ENCODE peak calls at places on chromosomes 12 and 14, in five cellular contexts. One of them, this sample, is unnamed.

GRCh38 chr12:56297400-56297799 is 2.7 kb downstream of the CS start:
- DNase-seq in ovary: no peak
- DNase-seq in B cell: no peak
- DNase-seq in neural crest cell: no peak
- DNase-seq in cardiac muscle cell: no peak
- DNase-seq in this sample: no peak

GRCh38 chr12:9405861-9406563 is 197.8 kb upstream of the PZP start:
- DNase-seq in ovary: no peak
- DNase-seq in B cell: no peak
- DNase-seq in cardiac muscle cell: no peak
- DNase-seq in neural crest cell: no peak
- DNase-seq in this sample: no peak

GRCh38 chr14:58947816-58948440 is 240.5 kb upstream of the DAAM1 start:
- DNase-seq in neural crest cell: peak; percentile 15
- DNase-seq in B cell: no peak
- DNase-seq in cardiac muscle cell: peak; percentile 25
- DNase-seq in ovary: no peak
- DNase-seq in this sample: no peak

GRCh38 chr14:74038015-74038859 is 19.1 kb downstream of the BBOF1 start:
- DNase-seq in B cell: peak; percentile 54
- DNase-seq in neural crest cell: no peak
- DNase-seq in cardiac muscle cell: peak; percentile 69
- DNase-seq in ovary: no peak
- DNase-seq in this sample: no peak

GRCh38 chr14:61337893-61338292 is 16.5 kb downstream of the PRKCH start:
- DNase-seq in B cell: no peak
- DNase-seq in ovary: no peak
- DNase-seq in cardiac muscle cell: no peak
- DNase-seq in neural crest cell: no peak
- DNase-seq in this sample: peak; percentile 80

GRCh38 chr14:94019329-94019728 is 6.8 kb upstream of the OTUB2 start:
- DNase-seq in ovary: no peak
- DNase-seq in cardiac muscle cell: no peak
- DNase-seq in B cell: no peak
- DNase-seq in neural crest cell: no peak
- DNase-seq in this sample: no peak

GRCh38 chr12:14884458-14884878 is 1.2 kb downstream of the MGP start:
- DNase-seq in ovary: peak; percentile 84
- DNase-seq in cardiac muscle cell: peak; percentile 91
- DNase-seq in B cell: peak; percentile 88
- DNase-seq in neural crest cell: no peak
- DNase-seq in this sample: no peak

GRCh38 chr12:119672194-119672593 is 4.3 kb downstream of the PRKAB1 start:
- DNase-seq in B cell: no peak
- DNase-seq in ovary: no peak
- DNase-seq in cardiac muscle cell: no peak
- DNase-seq in neural crest cell: no peak
- DNase-seq in this sample: no peak

GRCh38 chr14:72420749-72421452 is 473.0 kb downstream of the DPF3 start:
- DNase-seq in B cell: peak; percentile 66
- DNase-seq in cardiac muscle cell: peak; percentile 64
- DNase-seq in ovary: peak; percentile 92
- DNase-seq in neural crest cell: peak; percentile 98
- DNase-seq in this sample: peak; percentile 67

GRCh38 chr14:99129211-99129696 is 142.7 kb downstream of the BCL11B start:
- DNase-seq in neural crest cell: no peak
- DNase-seq in B cell: no peak
- DNase-seq in cardiac muscle cell: no peak
- DNase-seq in ovary: no peak
- DNase-seq in this sample: no peak

GRCh38 chr12:8038659-8039114 is 6.2 kb downstream of the FOXJ2 start:
- DNase-seq in ovary: peak; percentile 49
- DNase-seq in B cell: no peak
- DNase-seq in cardiac muscle cell: peak; percentile 44
- DNase-seq in neural crest cell: no peak
- DNase-seq in this sample: peak; percentile 62

GRCh38 chr12:64551676-64552075 is 58.6 kb upstream of the RASSF3 start:
- DNase-seq in ovary: no peak
- DNase-seq in neural crest cell: no peak
- DNase-seq in cardiac muscle cell: peak; percentile 25
- DNase-seq in B cell: no peak
- DNase-seq in this sample: no peak

GRCh38 chr14:64826845-64827244 is 52.9 kb downstream of the SPTB start:
- DNase-seq in ovary: no peak
- DNase-seq in B cell: no peak
- DNase-seq in neural crest cell: no peak
- DNase-seq in cardiac muscle cell: peak; percentile 40
- DNase-seq in this sample: no peak

GRCh38 chr14:53310412-53310811 is 157.3 kb upstream of the DDHD1 start:
- DNase-seq in B cell: peak; percentile 39
- DNase-seq in ovary: no peak
- DNase-seq in cardiac muscle cell: no peak
- DNase-seq in neural crest cell: no peak
- DNase-seq in this sample: no peak

GRCh38 chr12:116121453-116121871 is 156.0 kb downstream of the MED13L start:
- DNase-seq in cardiac muscle cell: peak; percentile 64
- DNase-seq in ovary: no peak
- DNase-seq in B cell: no peak
- DNase-seq in neural crest cell: no peak
- DNase-seq in this sample: no peak

GRCh38 chr14:102923201-102923919 is 897 bp downstream of the AMN start:
- DNase-seq in B cell: no peak
- DNase-seq in ovary: no peak
- DNase-seq in neural crest cell: no peak
- DNase-seq in cardiac muscle cell: no peak
- DNase-seq in this sample: peak; percentile 67

GRCh38 chr14:36449903-36450302 is 70.1 kb downstream of the NKX2-1 start:
- DNase-seq in ovary: no peak
- DNase-seq in B cell: no peak
- DNase-seq in neural crest cell: no peak
- DNase-seq in cardiac muscle cell: no peak
- DNase-seq in this sample: no peak

GRCh38 chr12:619346-619745 is 43.9 kb downstream of the NINJ2 start:
- DNase-seq in neural crest cell: no peak
- DNase-seq in B cell: no peak
- DNase-seq in cardiac muscle cell: no peak
- DNase-seq in ovary: no peak
- DNase-seq in this sample: no peak

GRCh38 chr14:77028384-77029246 is at the start of gene IRF2BPL:
- DNase-seq in cardiac muscle cell: peak; percentile 100
- DNase-seq in ovary: peak; percentile 99
- DNase-seq in B cell: peak; percentile 97
- DNase-seq in neural crest cell: peak; percentile 90
- DNase-seq in this sample: peak; percentile 98

GRCh38 chr12:117875652-117876491 is 92.9 kb downstream of the KSR2 start:
- DNase-seq in ovary: no peak
- DNase-seq in cardiac muscle cell: peak; percentile 21
- DNase-seq in neural crest cell: peak; percentile 64
- DNase-seq in B cell: peak; percentile 16
- DNase-seq in this sample: no peak

GRCh38 chr14:23563473-23564180 is 4.0 kb downstream of the AP1G2 start:
- DNase-seq in B cell: no peak
- DNase-seq in cardiac muscle cell: no peak
- DNase-seq in ovary: peak; percentile 38
- DNase-seq in neural crest cell: no peak
- DNase-seq in this sample: no peak

GRCh38 chr14:77593501-77593911 is 22.9 kb downstream of the SPTLC2 start:
- DNase-seq in B cell: peak; percentile 58
- DNase-seq in ovary: no peak
- DNase-seq in neural crest cell: no peak
- DNase-seq in cardiac muscle cell: peak; percentile 49
- DNase-seq in this sample: no peak

GRCh38 chr14:71358209-71358931 is 451.1 kb downstream of the PCNX1 start:
- DNase-seq in ovary: no peak
- DNase-seq in neural crest cell: no peak
- DNase-seq in cardiac muscle cell: no peak
- DNase-seq in B cell: peak; percentile 55
- DNase-seq in this sample: no peak

GRCh38 chr14:67461341-67461985 is 27.1 kb downstream of the TMEM229B start:
- DNase-seq in B cell: no peak
- DNase-seq in cardiac muscle cell: peak; percentile 42
- DNase-seq in neural crest cell: no peak
- DNase-seq in ovary: no peak
- DNase-seq in this sample: no peak

GRCh38 chr14:96479435-96480146 is 22.6 kb upstream of the PAPOLA start:
- DNase-seq in B cell: no peak
- DNase-seq in neural crest cell: no peak
- DNase-seq in ovary: no peak
- DNase-seq in cardiac muscle cell: peak; percentile 37
- DNase-seq in this sample: no peak

GRCh38 chr14:39988939-39989338 is 556.7 kb upstream of the FBXO33 start:
- DNase-seq in cardiac muscle cell: peak; percentile 40
- DNase-seq in ovary: no peak
- DNase-seq in neural crest cell: no peak
- DNase-seq in B cell: peak; percentile 34
- DNase-seq in this sample: no peak

GRCh38 chr12:3837049-3837448 is 36.1 kb downstream of the PARP11 start:
- DNase-seq in cardiac muscle cell: no peak
- DNase-seq in ovary: no peak
- DNase-seq in neural crest cell: no peak
- DNase-seq in B cell: no peak
- DNase-seq in this sample: no peak

GRCh38 chr14:54818201-54819133 is 84.2 kb downstream of the GCH1 start:
- DNase-seq in B cell: no peak
- DNase-seq in cardiac muscle cell: peak; percentile 88
- DNase-seq in neural crest cell: no peak
- DNase-seq in ovary: no peak
- DNase-seq in this sample: no peak

GRCh38 chr12:49092086-49092815 is 2.4 kb downstream of the DHH start:
- DNase-seq in neural crest cell: peak; percentile 73
- DNase-seq in B cell: peak; percentile 70
- DNase-seq in cardiac muscle cell: peak; percentile 66
- DNase-seq in ovary: peak; percentile 62
- DNase-seq in this sample: no peak